ENCODE peak calls at places on chromosome 6, in six cellular contexts. One of them, this sample, is unnamed.

GRCh38 chr6:109224107-109224875 is 129.0 kb downstream of the CEP57L1 start:
- ATAC-seq in upper lobe of left lung: no peak
- ATAC-seq in K562: no peak
- ATAC-seq in HepG2: no peak
- ATAC-seq in A549: no peak
- ATAC-seq in GM12878: no peak
- ATAC-seq in this sample: no peak

GRCh38 chr6:90406142-90406794 is 109.6 kb upstream of the BACH2 start:
- ATAC-seq in upper lobe of left lung: peak; percentile 39
- ATAC-seq in K562: peak; percentile 9
- ATAC-seq in HepG2: peak; percentile 36
- ATAC-seq in A549: peak; percentile 89
- ATAC-seq in GM12878: no peak
- ATAC-seq in this sample: no peak

GRCh38 chr6:140561701-140562100 is 1187.3 kb upstream of the CITED2 start:
- ATAC-seq in upper lobe of left lung: no peak
- ATAC-seq in K562: no peak
- ATAC-seq in HepG2: no peak
- ATAC-seq in A549: no peak
- ATAC-seq in GM12878: no peak
- ATAC-seq in this sample: no peak

GRCh38 chr6:121764493-121764892 is 329.0 kb downstream of the GJA1 start:
- ATAC-seq in upper lobe of left lung: no peak
- ATAC-seq in K562: no peak
- ATAC-seq in HepG2: no peak
- ATAC-seq in A549: no peak
- ATAC-seq in GM12878: peak; percentile 89
- ATAC-seq in this sample: no peak

GRCh38 chr6:11428351-11428750 is 109.2 kb upstream of the TMEM170B start:
- ATAC-seq in upper lobe of left lung: no peak
- ATAC-seq in K562: no peak
- ATAC-seq in HepG2: peak; percentile 7
- ATAC-seq in A549: no peak
- ATAC-seq in GM12878: peak; percentile 59
- ATAC-seq in this sample: no peak

GRCh38 chr6:46704562-46704961 is 16.9 kb downstream of the TDRD6 start:
- ATAC-seq in upper lobe of left lung: peak; percentile 65
- ATAC-seq in K562: no peak
- ATAC-seq in HepG2: peak; percentile 52
- ATAC-seq in A549: no peak
- ATAC-seq in GM12878: no peak
- ATAC-seq in this sample: no peak

GRCh38 chr6:163182696-163183095 is 231.8 kb upstream of the QKI start:
- ATAC-seq in upper lobe of left lung: no peak
- ATAC-seq in K562: no peak
- ATAC-seq in HepG2: no peak
- ATAC-seq in A549: no peak
- ATAC-seq in GM12878: no peak
- ATAC-seq in this sample: no peak

GRCh38 chr6:108432143-108432542 is 128.6 kb upstream of the FOXO3 start:
- ATAC-seq in upper lobe of left lung: no peak
- ATAC-seq in K562: no peak
- ATAC-seq in HepG2: no peak
- ATAC-seq in A549: no peak
- ATAC-seq in GM12878: no peak
- ATAC-seq in this sample: no peak

GRCh38 chr6:81759782-81760181 is 7.3 kb upstream of the TENT5A start:
- ATAC-seq in upper lobe of left lung: no peak
- ATAC-seq in K562: no peak
- ATAC-seq in HepG2: no peak
- ATAC-seq in A549: no peak
- ATAC-seq in GM12878: peak; percentile 66
- ATAC-seq in this sample: no peak

GRCh38 chr6:138410972-138411667 is 7.1 kb downstream of the HEBP2 start:
- ATAC-seq in upper lobe of left lung: no peak
- ATAC-seq in K562: no peak
- ATAC-seq in HepG2: no peak
- ATAC-seq in A549: peak; percentile 60
- ATAC-seq in GM12878: peak; percentile 78
- ATAC-seq in this sample: no peak

GRCh38 chr6:45756611-45757010 is 259.0 kb downstream of the CLIC5 start:
- ATAC-seq in upper lobe of left lung: no peak
- ATAC-seq in K562: no peak
- ATAC-seq in HepG2: no peak
- ATAC-seq in A549: no peak
- ATAC-seq in GM12878: no peak
- ATAC-seq in this sample: no peak

GRCh38 chr6:35083507-35083906 is 57.6 kb downstream of the TCP11 start:
- ATAC-seq in upper lobe of left lung: no peak
- ATAC-seq in K562: no peak
- ATAC-seq in HepG2: no peak
- ATAC-seq in A549: no peak
- ATAC-seq in GM12878: no peak
- ATAC-seq in this sample: no peak

GRCh38 chr6:133991096-133991593 is 38.1 kb downstream of the TBPL1 start:
- ATAC-seq in upper lobe of left lung: no peak
- ATAC-seq in K562: peak; percentile 61
- ATAC-seq in HepG2: peak; percentile 27
- ATAC-seq in A549: no peak
- ATAC-seq in GM12878: no peak
- ATAC-seq in this sample: no peak

DNA sequence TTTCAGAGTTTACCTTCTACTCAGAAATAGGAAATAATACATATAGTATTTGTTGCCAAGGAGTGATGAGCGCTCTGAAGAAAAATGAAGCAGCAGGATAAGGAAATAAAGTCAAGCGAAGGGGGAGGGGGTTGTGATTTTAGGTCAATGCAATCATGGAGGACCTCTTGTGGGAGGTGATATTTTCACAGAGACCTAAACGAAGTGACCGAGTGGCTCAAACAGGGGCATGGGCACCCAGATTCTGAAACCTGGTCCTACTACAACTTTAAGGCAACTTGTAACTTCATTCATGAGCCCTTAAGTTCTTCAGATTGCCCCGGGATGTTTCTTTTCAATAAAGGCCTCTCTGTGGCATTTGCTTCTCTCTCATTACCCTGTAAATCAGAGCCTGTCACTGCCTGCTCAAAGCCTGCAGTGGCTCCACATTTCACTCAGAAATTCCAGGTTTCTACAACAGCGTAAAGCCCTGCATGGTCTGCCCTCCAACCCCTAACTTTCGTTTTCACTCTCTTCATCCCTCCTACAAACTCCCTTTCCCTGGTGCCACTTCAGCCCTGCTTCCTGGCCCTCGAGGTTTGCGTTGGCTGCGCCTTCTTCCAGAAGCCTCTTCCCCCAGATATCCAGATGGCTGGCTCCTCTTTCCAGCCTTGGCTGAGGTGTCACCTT is 162.7 kb downstream of the TBC1D7 start:
- ATAC-seq in upper lobe of left lung: no peak
- ATAC-seq in K562: no peak
- ATAC-seq in HepG2: no peak
- ATAC-seq in A549: no peak
- ATAC-seq in GM12878: no peak
- ATAC-seq in this sample: no peak
- TF ChIP-seq EP300 in upper lobe of left lung: no peak
- TF ChIP-seq EP300 in K562: no peak
- TF ChIP-seq EP300 in HepG2: no peak
- TF ChIP-seq EP300 in A549: no peak
- TF ChIP-seq EP300 in GM12878: no peak
- TF ChIP-seq EP300 in this sample: no peak

GRCh38 chr6:7731289-7731688 is 5.4 kb downstream of the BMP6 start:
- ATAC-seq in upper lobe of left lung: no peak
- ATAC-seq in K562: no peak
- ATAC-seq in HepG2: no peak
- ATAC-seq in A549: no peak
- ATAC-seq in GM12878: no peak
- ATAC-seq in this sample: no peak
- TF ChIP-seq POLR2A in upper lobe of left lung: no peak
- TF ChIP-seq POLR2A in K562: no peak
- TF ChIP-seq POLR2A in HepG2: no peak
- TF ChIP-seq POLR2A in A549: no peak
- TF ChIP-seq POLR2A in GM12878: no peak
- TF ChIP-seq POLR2A in this sample: no peak

DNA sequence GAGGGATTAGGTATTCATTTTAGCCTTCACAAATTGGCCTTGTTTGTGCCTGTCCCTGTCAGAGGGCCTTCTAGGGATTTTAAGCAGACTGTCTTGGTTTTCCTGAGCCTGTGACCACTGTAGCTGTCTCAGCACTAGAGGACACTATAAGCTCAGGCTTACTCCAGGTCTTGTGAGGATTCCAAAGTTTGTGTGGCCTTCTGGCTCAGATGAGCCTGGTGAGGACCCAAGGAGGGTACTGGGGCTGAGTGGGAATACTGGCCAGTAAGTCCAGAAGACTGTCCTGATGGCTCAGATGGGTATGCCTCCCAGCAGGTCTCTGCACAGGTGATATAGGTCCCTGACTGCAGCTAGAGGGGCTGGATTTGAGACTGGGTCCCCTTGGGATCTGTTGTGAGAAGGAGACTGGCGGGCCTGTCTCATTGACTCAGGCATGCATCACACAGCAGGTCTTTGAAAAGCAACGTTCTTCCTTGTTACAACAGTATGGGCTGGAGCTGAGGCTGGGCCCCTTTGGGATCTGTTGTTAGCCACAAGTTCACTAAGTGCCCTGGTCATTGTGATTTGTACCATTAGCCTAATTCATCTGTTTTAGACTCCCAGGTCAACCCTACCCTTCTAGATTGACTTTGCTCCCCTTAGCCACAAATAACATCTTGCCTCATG is 26.3 kb upstream of the TFB1M start:
- ATAC-seq in upper lobe of left lung: peak; percentile 21
- ATAC-seq in K562: peak; percentile 34
- ATAC-seq in HepG2: peak; percentile 94
- ATAC-seq in A549: no peak
- ATAC-seq in GM12878: peak; percentile 64
- ATAC-seq in this sample: no peak
- TF ChIP-seq CTCF in upper lobe of left lung: no peak
- TF ChIP-seq CTCF in K562: no peak
- TF ChIP-seq CTCF in HepG2: peak; percentile 84
- TF ChIP-seq CTCF in A549: no peak
- TF ChIP-seq CTCF in GM12878: peak; percentile 14
- TF ChIP-seq CTCF in this sample: no peak

DNA sequence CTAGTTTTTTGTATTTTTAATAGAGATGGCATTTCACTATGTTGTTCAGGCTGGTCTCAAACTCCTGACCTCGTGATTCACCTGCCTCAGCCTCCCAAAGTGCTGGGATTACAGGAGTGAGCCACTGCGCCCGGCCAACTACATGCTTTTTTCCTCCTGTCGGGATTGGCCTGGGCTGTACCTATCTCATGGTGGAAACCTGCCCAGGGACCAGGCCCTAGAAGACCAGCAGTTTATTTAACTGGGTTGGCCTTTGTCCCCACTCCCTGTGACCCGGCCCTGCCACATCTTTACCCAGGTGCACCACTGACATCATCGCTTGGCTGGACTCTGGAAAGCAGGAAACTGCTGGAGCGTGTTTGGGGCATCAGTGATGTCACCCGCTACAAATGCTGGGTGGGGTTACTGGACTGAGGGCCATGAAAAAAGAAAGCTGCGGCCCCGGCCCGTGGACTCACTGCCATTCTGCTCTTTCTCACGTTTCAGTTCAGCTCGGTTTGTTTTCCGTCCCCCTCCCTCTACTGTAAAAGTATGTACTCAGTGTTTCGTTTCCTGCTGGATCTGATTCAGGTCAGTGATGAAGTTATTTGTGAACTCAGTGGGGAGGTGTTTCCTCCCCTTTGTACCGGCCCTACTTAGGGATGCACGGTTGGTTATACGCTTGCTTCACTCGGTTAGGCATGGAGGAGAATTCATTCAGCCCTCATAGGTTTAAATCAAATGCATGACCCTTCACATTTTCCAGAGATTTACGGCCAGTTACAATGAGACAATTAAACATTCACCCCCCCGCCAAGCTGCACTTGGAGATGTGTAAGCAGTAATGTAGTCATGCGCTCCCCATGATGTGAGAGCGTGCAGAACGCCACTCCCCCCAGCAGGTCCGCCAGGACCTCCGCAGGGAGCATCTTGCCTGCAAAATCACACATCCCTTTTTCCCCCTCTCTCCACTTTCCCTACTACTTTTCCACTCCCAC is 179.3 kb downstream of the MTHFD1L start:
- ATAC-seq in upper lobe of left lung: no peak
- ATAC-seq in K562: no peak
- ATAC-seq in HepG2: peak; percentile 73
- ATAC-seq in A549: peak; percentile 69
- ATAC-seq in GM12878: no peak
- ATAC-seq in this sample: peak; percentile 53
- TF ChIP-seq EP300 in upper lobe of left lung: peak; percentile 53
- TF ChIP-seq EP300 in K562: no peak
- TF ChIP-seq EP300 in HepG2: no peak
- TF ChIP-seq EP300 in A549: peak; percentile 46
- TF ChIP-seq EP300 in GM12878: no peak
- TF ChIP-seq EP300 in this sample: no peak

GRCh38 chr6:158816329-158816728 is 2.8 kb downstream of the EZR start:
- ATAC-seq in upper lobe of left lung: no peak
- ATAC-seq in K562: peak; percentile 29
- ATAC-seq in HepG2: no peak
- ATAC-seq in A549: no peak
- ATAC-seq in GM12878: peak; percentile 16
- ATAC-seq in this sample: no peak
- TF ChIP-seq POLR2A in upper lobe of left lung: no peak
- TF ChIP-seq POLR2A in K562: no peak
- TF ChIP-seq POLR2A in HepG2: no peak
- TF ChIP-seq POLR2A in A549: no peak
- TF ChIP-seq POLR2A in GM12878: no peak
- TF ChIP-seq POLR2A in this sample: no peak

GRCh38 chr6:30820196-30820595 is 64.1 kb upstream of the DDR1 start:
- ATAC-seq in upper lobe of left lung: peak; percentile 83
- ATAC-seq in K562: peak; percentile 40
- ATAC-seq in HepG2: peak; percentile 42
- ATAC-seq in A549: peak; percentile 79
- ATAC-seq in GM12878: no peak
- ATAC-seq in this sample: peak; percentile 71
- TF ChIP-seq CTCF in upper lobe of left lung: no peak
- TF ChIP-seq CTCF in K562: no peak
- TF ChIP-seq CTCF in HepG2: peak; percentile 20
- TF ChIP-seq CTCF in A549: no peak
- TF ChIP-seq CTCF in GM12878: no peak
- TF ChIP-seq CTCF in this sample: no peak

This sample was measured in gastroesophageal sphincter.